ENCODE peak calls at places on chromosomes 2 and 18, in four cellular contexts. One of them, this sample, is unnamed.

GRCh38 chr2:104434363-104434792 is 419.5 kb upstream of the POU3F3 start:
- DNase-seq in MM.1S: peak
- DNase-seq in hepatocyte: peak
- DNase-seq in PC-3: no peak
- DNase-seq in this sample: peak

GRCh38 chr2:120845281-120845680 is 109.6 kb downstream of the GLI2 start:
- DNase-seq in PC-3: no peak
- DNase-seq in hepatocyte: no peak
- DNase-seq in MM.1S: no peak
- DNase-seq in this sample: no peak

GRCh38 chr2:188295067-188295685 is 3.5 kb downstream of the GULP1 start:
- DNase-seq in MM.1S: no peak
- DNase-seq in PC-3: peak
- DNase-seq in hepatocyte: no peak
- DNase-seq in this sample: no peak

GRCh38 chr18:45280486-45281263 is 334.6 kb upstream of the SLC14A2 start:
- DNase-seq in MM.1S: no peak
- DNase-seq in hepatocyte: no peak
- DNase-seq in PC-3: no peak
- DNase-seq in this sample: no peak

GRCh38 chr2:240620149-240620731 is 5.0 kb upstream of the GPR35 start:
- DNase-seq in MM.1S: no peak
- DNase-seq in hepatocyte: no peak
- DNase-seq in PC-3: no peak
- DNase-seq in this sample: no peak

GRCh38 chr2:175441361-175441760 is 259.9 kb upstream of the ATP5MC3 start:
- DNase-seq in hepatocyte: no peak
- DNase-seq in PC-3: no peak
- DNase-seq in MM.1S: no peak
- DNase-seq in this sample: no peak

GRCh38 chr2:47034973-47035609 is 119.5 kb upstream of the MCFD2 start:
- DNase-seq in hepatocyte: peak
- DNase-seq in PC-3: no peak
- DNase-seq in MM.1S: no peak
- DNase-seq in this sample: peak

GRCh38 chr2:47008381-47009280 is 93.0 kb upstream of the MCFD2 start:
- DNase-seq in hepatocyte: peak
- DNase-seq in MM.1S: no peak
- DNase-seq in PC-3: no peak
- DNase-seq in this sample: peak

GRCh38 chr2:169222665-169223064 is 139.7 kb downstream of the LRP2 start:
- DNase-seq in PC-3: peak
- DNase-seq in hepatocyte: no peak
- DNase-seq in MM.1S: peak
- DNase-seq in this sample: no peak

GRCh38 chr2:226659416-226659815 is 140.2 kb downstream of the IRS1 start:
- DNase-seq in hepatocyte: no peak
- DNase-seq in PC-3: no peak
- DNase-seq in MM.1S: no peak
- DNase-seq in this sample: no peak

GRCh38 chr18:49055787-49056186 is 105.0 kb upstream of the SMAD7 start:
- DNase-seq in hepatocyte: no peak
- DNase-seq in MM.1S: no peak
- DNase-seq in PC-3: peak
- DNase-seq in this sample: no peak

GRCh38 chr18:44922968-44923367 is 242.3 kb downstream of the SETBP1 start:
- DNase-seq in MM.1S: no peak
- DNase-seq in hepatocyte: no peak
- DNase-seq in PC-3: no peak
- DNase-seq in this sample: no peak

GRCh38 chr18:55447672-55448018 is 140.3 kb downstream of the TCF4 start:
- DNase-seq in hepatocyte: no peak
- DNase-seq in PC-3: no peak
- DNase-seq in MM.1S: no peak
- DNase-seq in this sample: no peak

GRCh38 chr18:74951165-74951760 is 257.7 kb downstream of the PTGR3 start:
- DNase-seq in MM.1S: peak
- DNase-seq in hepatocyte: peak
- DNase-seq in PC-3: peak
- DNase-seq in this sample: no peak

GRCh38 chr2:31411771-31412170 is 2.8 kb downstream of the XDH start:
- DNase-seq in PC-3: peak
- DNase-seq in MM.1S: no peak
- DNase-seq in hepatocyte: no peak
- DNase-seq in this sample: no peak

GRCh38 chr18:34929336-34929780 is 111.9 kb upstream of the MAPRE2 start:
- DNase-seq in hepatocyte: peak
- DNase-seq in MM.1S: no peak
- DNase-seq in PC-3: peak
- DNase-seq in this sample: no peak

GRCh38 chr2:82511894-82512293 is 1947.2 kb downstream of the SUCLG1 start:
- DNase-seq in hepatocyte: no peak
- DNase-seq in MM.1S: no peak
- DNase-seq in PC-3: peak
- DNase-seq in this sample: no peak

GRCh38 chr2:20129320-20130274 is 78.2 kb upstream of the LAPTM4A start:
- DNase-seq in PC-3: no peak
- DNase-seq in MM.1S: peak
- DNase-seq in hepatocyte: no peak
- DNase-seq in this sample: no peak

GRCh38 chr2:183162362-183162761 is 38.1 kb downstream of the NUP35 start:
- DNase-seq in hepatocyte: no peak
- DNase-seq in MM.1S: no peak
- DNase-seq in PC-3: peak
- DNase-seq in this sample: no peak

GRCh38 chr2:63058149-63058741 is 7.6 kb downstream of the OTX1 start:
- DNase-seq in MM.1S: no peak
- DNase-seq in PC-3: no peak
- DNase-seq in hepatocyte: no peak
- DNase-seq in this sample: peak

GRCh38 chr2:167964650-167965404 is 282.6 kb downstream of the STK39 start:
- DNase-seq in MM.1S: no peak
- DNase-seq in hepatocyte: no peak
- DNase-seq in PC-3: peak
- DNase-seq in this sample: peak

GRCh38 chr2:173964565-173965371 is 405 bp downstream of the SP3 start:
- DNase-seq in MM.1S: peak
- DNase-seq in hepatocyte: peak
- DNase-seq in PC-3: peak
- DNase-seq in this sample: peak

GRCh38 chr2:232897971-232898408 is 27.9 kb downstream of the SNORC start:
- DNase-seq in hepatocyte: no peak
- DNase-seq in PC-3: no peak
- DNase-seq in MM.1S: no peak
- DNase-seq in this sample: no peak

GRCh38 chr18:25349131-25349925 is 2.6 kb downstream of the ZNF521 start:
- DNase-seq in hepatocyte: peak
- DNase-seq in MM.1S: peak
- DNase-seq in PC-3: no peak
- DNase-seq in this sample: peak

GRCh38 chr2:212968284-212969081 is 182.9 kb downstream of the IKZF2 start:
- DNase-seq in hepatocyte: no peak
- DNase-seq in PC-3: peak
- DNase-seq in MM.1S: no peak
- DNase-seq in this sample: no peak

GRCh38 chr2:15159751-15160177 is 401.4 kb downstream of the NBAS start:
- DNase-seq in PC-3: peak
- DNase-seq in MM.1S: peak
- DNase-seq in hepatocyte: peak
- DNase-seq in this sample: peak

GRCh38 chr2:135633582-135633981 is 102.3 kb downstream of the R3HDM1 start:
- DNase-seq in MM.1S: no peak
- DNase-seq in PC-3: no peak
- DNase-seq in hepatocyte: no peak
- DNase-seq in this sample: no peak

GRCh38 chr2:234989183-234989701 is 37.4 kb downstream of the SH3BP4 start:
- DNase-seq in MM.1S: no peak
- DNase-seq in PC-3: peak
- DNase-seq in hepatocyte: no peak
- DNase-seq in this sample: no peak

GRCh38 chr2:116109471-116109870 is 1667.0 kb downstream of the DPP10 start:
- DNase-seq in PC-3: no peak
- DNase-seq in MM.1S: no peak
- DNase-seq in hepatocyte: no peak
- DNase-seq in this sample: no peak

GRCh38 chr2:196162586-196163180 is 8.7 kb downstream of the STK17B start:
- DNase-seq in PC-3: no peak
- DNase-seq in hepatocyte: no peak
- DNase-seq in MM.1S: no peak
- DNase-seq in this sample: no peak

GRCh38 chr2:219662566-219662965 is 35.1 kb downstream of the SLC4A3 start:
- DNase-seq in MM.1S: no peak
- DNase-seq in hepatocyte: no peak
- DNase-seq in PC-3: no peak
- DNase-seq in this sample: peak

GRCh38 chr2:230842473-230842872 is 22.3 kb upstream of the ITM2C start:
- DNase-seq in PC-3: no peak
- DNase-seq in hepatocyte: no peak
- DNase-seq in MM.1S: no peak
- DNase-seq in this sample: no peak

GRCh38 chr2:153291718-153292117 is 186.8 kb downstream of the RPRM start:
- DNase-seq in PC-3: no peak
- DNase-seq in hepatocyte: no peak
- DNase-seq in MM.1S: no peak
- DNase-seq in this sample: no peak

GRCh38 chr2:96404446-96405373 is 69.1 kb downstream of the NCAPH start:
- DNase-seq in hepatocyte: no peak
- DNase-seq in MM.1S: no peak
- DNase-seq in PC-3: peak
- DNase-seq in this sample: peak

GRCh38 chr18:76923485-76924085 is 101.2 kb downstream of the ZNF236 start:
- DNase-seq in PC-3: peak
- DNase-seq in MM.1S: no peak
- DNase-seq in hepatocyte: peak
- DNase-seq in this sample: peak

GRCh38 chr2:195925120-195925519 is 143.5 kb downstream of the DNAH7 start:
- DNase-seq in hepatocyte: no peak
- DNase-seq in PC-3: no peak
- DNase-seq in MM.1S: no peak
- DNase-seq in this sample: no peak

GRCh38 chr2:74524005-74524404 is 2.0 kb downstream of the DQX1 start:
- DNase-seq in hepatocyte: no peak
- DNase-seq in MM.1S: no peak
- DNase-seq in PC-3: no peak
- DNase-seq in this sample: no peak

GRCh38 chr2:9097239-9097638 is 93.8 kb upstream of the MBOAT2 start:
- DNase-seq in PC-3: no peak
- DNase-seq in MM.1S: no peak
- DNase-seq in hepatocyte: no peak
- DNase-seq in this sample: no peak

GRCh38 chr2:9097871-9098270 is 94.4 kb upstream of the MBOAT2 start:
- DNase-seq in hepatocyte: no peak
- DNase-seq in PC-3: no peak
- DNase-seq in MM.1S: no peak
- DNase-seq in this sample: no peak

GRCh38 chr2:9100080-9100876 is 96.8 kb upstream of the MBOAT2 start:
- DNase-seq in hepatocyte: no peak
- DNase-seq in MM.1S: no peak
- DNase-seq in PC-3: no peak
- DNase-seq in this sample: no peak

GRCh38 chr2:9101763-9102425 is 98.4 kb upstream of the MBOAT2 start:
- DNase-seq in MM.1S: no peak
- DNase-seq in PC-3: no peak
- DNase-seq in hepatocyte: no peak
- DNase-seq in this sample: no peak

GRCh38 chr2:9099341-9099751 is 95.9 kb upstream of the MBOAT2 start:
- DNase-seq in hepatocyte: no peak
- DNase-seq in PC-3: peak
- DNase-seq in MM.1S: no peak
- DNase-seq in this sample: no peak
- TF ChIP-seq EZH2phosphoT487 in hepatocyte: no peak
- TF ChIP-seq EZH2phosphoT487 in PC-3: no peak
- TF ChIP-seq EZH2phosphoT487 in MM.1S: no peak
- TF ChIP-seq EZH2phosphoT487 in this sample: no peak

DNA sequence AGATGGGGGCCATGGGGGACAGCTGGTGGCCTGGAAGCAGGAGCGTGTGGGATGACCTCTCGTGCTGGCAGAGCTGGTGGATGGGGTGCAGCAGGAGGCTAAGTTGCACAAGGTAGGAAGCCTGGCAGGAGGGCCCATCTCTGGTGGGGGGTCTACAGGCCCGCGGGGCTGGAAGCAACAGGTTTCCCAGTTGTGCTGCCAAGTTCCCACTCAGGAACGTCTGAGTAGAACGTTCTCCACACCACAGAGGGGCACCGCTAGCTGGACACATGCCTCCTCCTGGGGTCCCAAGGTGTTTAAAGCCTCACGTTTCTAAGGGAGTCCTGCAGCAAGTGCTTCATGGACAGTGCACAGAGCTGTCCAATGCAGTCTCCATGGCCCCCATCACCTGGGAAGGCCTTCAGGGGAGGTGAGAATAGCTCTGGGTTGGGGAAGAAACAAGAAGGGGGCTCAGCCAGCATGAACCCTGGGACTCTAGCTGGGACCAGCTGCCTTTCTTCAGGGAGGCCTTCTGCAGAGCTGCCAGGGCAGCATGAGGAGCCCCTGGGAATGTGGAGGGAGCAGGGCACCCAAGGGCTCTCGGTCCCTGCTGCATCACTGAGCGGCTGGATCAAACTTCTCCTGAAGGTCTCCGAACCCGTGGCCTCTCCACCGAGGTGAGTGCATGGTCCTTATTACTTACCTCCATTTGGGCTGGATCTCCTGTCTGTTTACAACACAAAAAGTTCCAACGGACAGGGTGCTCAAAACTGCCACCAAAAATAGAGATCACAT is 80.0 kb downstream of the TWIST2 start:
- DNase-seq in MM.1S: no peak
- DNase-seq in hepatocyte: no peak
- DNase-seq in PC-3: no peak
- DNase-seq in this sample: no peak
- TF ChIP-seq EZH2phosphoT487 in MM.1S: no peak
- TF ChIP-seq EZH2phosphoT487 in hepatocyte: no peak
- TF ChIP-seq EZH2phosphoT487 in PC-3: no peak
- TF ChIP-seq EZH2phosphoT487 in this sample: no peak

GRCh38 chr2:37125404-37125803 is 31.4 kb downstream of the EIF2AK2 start:
- DNase-seq in MM.1S: no peak
- DNase-seq in hepatocyte: no peak
- DNase-seq in PC-3: no peak
- DNase-seq in this sample: no peak
- TF ChIP-seq EZH2phosphoT487 in MM.1S: no peak
- TF ChIP-seq EZH2phosphoT487 in hepatocyte: no peak
- TF ChIP-seq EZH2phosphoT487 in PC-3: no peak
- TF ChIP-seq EZH2phosphoT487 in this sample: no peak

GRCh38 chr18:40121001-40121400 is 1834.0 kb upstream of the PIK3C3 start:
- DNase-seq in hepatocyte: no peak
- DNase-seq in PC-3: no peak
- DNase-seq in MM.1S: no peak
- DNase-seq in this sample: no peak

GRCh38 chr18:40124107-40124506 is 1830.9 kb upstream of the PIK3C3 start:
- DNase-seq in MM.1S: no peak
- DNase-seq in PC-3: peak
- DNase-seq in hepatocyte: no peak
- DNase-seq in this sample: no peak
- TF ChIP-seq EZH2phosphoT487 in MM.1S: no peak
- TF ChIP-seq EZH2phosphoT487 in PC-3: no peak
- TF ChIP-seq EZH2phosphoT487 in hepatocyte: no peak
- TF ChIP-seq EZH2phosphoT487 in this sample: no peak

This sample was measured in GM23338.